ENCODE peak calls at places on chromosomes 4 and X, in four cellular contexts. R, U, O and V are unnamed samples.

GRCh38 chrX:109384569-109385174 is 97.2 kb downstream of the GUCY2F start:
- DNase-seq in R (no peak), U (no peak), O (no peak), V (no peak)

GRCh38 chr4:22670953-22671352 is 21.8 kb upstream of the GBA3 start:
- DNase-seq in R (peak), U (no peak), O (no peak), V (no peak)

GRCh38 chr4:1195109-1195671 is 22.8 kb upstream of the SPON2 start:
- DNase-seq in U (no peak), O (no peak), R (peak), V (no peak)

GRCh38 chrX:117633277-117633676 is 483.3 kb downstream of the KLHL13 start:
- DNase-seq in U (no peak), R (no peak), O (no peak), V (no peak)

GRCh38 chr4:69133993-69134392 is 37.7 kb downstream of the UGT2B7 start:
- DNase-seq in O (no peak), U (no peak), R (no peak), V (no peak)

GRCh38 chr4:59612235-59612634 is 1587.9 kb upstream of the ADGRL3 start:
- DNase-seq in R (no peak), U (no peak), O (no peak), V (no peak)

GRCh38 chr4:39259571-39260330 is 77.4 kb downstream of the WDR19 start:
- DNase-seq in O (no peak), R (no peak), U (no peak), V (no peak)

GRCh38 chr4:15153662-15154061 is 151.4 kb downstream of the CPEB2 start:
- DNase-seq in O (no peak), R (peak), U (no peak), V (no peak)

GRCh38 chr4:38804654-38805295 is at the start of gene TLR1:
- DNase-seq in R (peak), U (no peak), O (peak), V (peak)

GRCh38 chr4:78056265-78057129 is 626 bp upstream of the FRAS1 start:
- DNase-seq in R (peak), U (no peak), O (peak), V (no peak)

GRCh38 chr4:187814737-187815465 is 180.7 kb upstream of the ZFP42 start:
- DNase-seq in R (peak), U (no peak), O (no peak), V (no peak)

GRCh38 chr4:184011810-184012209 is 106.7 kb downstream of the STOX2 start:
- DNase-seq in R (no peak), U (no peak), O (no peak), V (no peak)

GRCh38 chr4:89640620-89641366 is 196.2 kb downstream of the SNCA start:
- DNase-seq in U (no peak), O (no peak), R (peak), V (no peak)

GRCh38 chr4:108036252-108036651 is 46.6 kb downstream of the HADH start:
- DNase-seq in R (no peak), U (no peak), O (peak), V (no peak)

GRCh38 chr4:154415313-154415712 is 76.3 kb downstream of the DCHS2 start:
- DNase-seq in R (no peak), O (no peak), U (no peak), V (no peak)

GRCh38 chr4:5965225-5965624 is 53.0 kb downstream of the C4orf50 start:
- DNase-seq in O (no peak), U (no peak), R (no peak), V (no peak)

GRCh38 chrX:12903646-12904045 is 2.8 kb upstream of the TLR8 start:
- DNase-seq in R (no peak), U (no peak), O (no peak), V (no peak)

GRCh38 chr4:118712872-118713271 is 27.7 kb downstream of the METTL14 start:
- DNase-seq in U (no peak), R (no peak), O (no peak), V (no peak)

GRCh38 chrX:132745593-132745992 is 212.8 kb downstream of the HS6ST2 start:
- DNase-seq in O (no peak), R (no peak), U (no peak), V (no peak)

GRCh38 chr4:86007042-86007441 is 352.8 kb downstream of the MAPK10 start:
- DNase-seq in R (no peak), O (no peak), U (no peak), V (no peak)

GRCh38 chr4:7157140-7157488 is 35.2 kb upstream of the SORCS2 start:
- DNase-seq in R (no peak), U (no peak), O (no peak), V (no peak)

GRCh38 chr4:16226816-16227461 is 668 bp upstream of the TAPT1 start:
- DNase-seq in O (no peak), U (no peak), R (peak), V (no peak)

GRCh38 chr4:61204353-61204752 is 4.2 kb downstream of the ADGRL3 start:
- DNase-seq in U (no peak), R (peak), O (no peak), V (no peak)

GRCh38 chr4:56782019-56782418 is 39.5 kb downstream of the SPINK2 start:
- DNase-seq in O (no peak), R (no peak), U (no peak), V (no peak)

GRCh38 chr4:3358660-3359059 is 65.8 kb downstream of the RGS12 start:
- DNase-seq in R (no peak), U (no peak), O (no peak), V (no peak)

GRCh38 chr4:140851032-140851636 is 94.9 kb upstream of the TBC1D9 start:
- DNase-seq in R (peak), O (peak), U (no peak), V (peak)

GRCh38 chr4:183411291-183411861 is 33.1 kb upstream of the CDKN2AIP start:
- DNase-seq in O (no peak), R (no peak), U (no peak), V (no peak)

GRCh38 chr4:123558865-123559264 is 162.3 kb downstream of the SPRY1 start:
- DNase-seq in U (no peak), R (no peak), O (no peak), V (no peak)

GRCh38 chrX:135522132-135522530 is 1.7 kb downstream of the INTS6L start:
- DNase-seq in U (no peak), R (no peak), O (no peak), V (no peak)

GRCh38 chr4:147535161-147535560 is 54.3 kb downstream of the EDNRA start:
- DNase-seq in R (no peak), U (no peak), O (no peak), V (no peak)

GRCh38 chrX:136202889-136203288 is 48.3 kb downstream of the MAP7D3 start:
- DNase-seq in O (no peak), U (no peak), R (no peak), V (no peak)

GRCh38 chr4:133081246-133081645 is 67.8 kb upstream of the PCDH10 start:
- DNase-seq in R (no peak), O (no peak), U (no peak), V (no peak)